ENCODE peak calls at places on chromosomes 5 and 9, in four cellular contexts. One of them, this sample, is unnamed.

GRCh38 chr5:96896285-96896711 is 20.0 kb downstream of the ERAP2 start:
- DNase-seq in HepG2: no peak
- DNase-seq in GM23248: no peak
- DNase-seq in GM12878: no peak
- DNase-seq in this sample: peak; percentile 51

GRCh38 chr5:17218353-17219005 is 1.0 kb downstream of the BASP1 start:
- DNase-seq in GM23248: peak; percentile 93
- DNase-seq in GM12878: no peak
- DNase-seq in HepG2: no peak
- DNase-seq in this sample: peak; percentile 61

GRCh38 chr5:143014017-143014651 is 244.0 kb downstream of the ARHGAP26 start:
- DNase-seq in GM12878: no peak
- DNase-seq in HepG2: no peak
- DNase-seq in GM23248: peak; percentile 38
- DNase-seq in this sample: peak; percentile 87

GRCh38 chr5:134463991-134464760 is 52.5 kb upstream of the CDKN2AIPNL start:
- DNase-seq in GM12878: no peak
- DNase-seq in GM23248: peak; percentile 49
- DNase-seq in HepG2: no peak
- DNase-seq in this sample: peak; percentile 61

GRCh38 chr9:18473551-18474279 is at the start of gene ADAMTSL1:
- DNase-seq in GM23248: peak; percentile 79
- DNase-seq in GM12878: no peak
- DNase-seq in HepG2: no peak
- DNase-seq in this sample: peak; percentile 77

GRCh38 chr5:151675956-151676712 is 10.6 kb downstream of the SPARC start:
- DNase-seq in HepG2: no peak
- DNase-seq in GM23248: peak; percentile 40
- DNase-seq in GM12878: no peak
- DNase-seq in this sample: no peak

GRCh38 chr5:172541119-172541763 is 86.9 kb upstream of the SH3PXD2B start:
- DNase-seq in GM12878: no peak
- DNase-seq in GM23248: no peak
- DNase-seq in HepG2: no peak
- DNase-seq in this sample: no peak

GRCh38 chr5:31443572-31443971 is 88.3 kb downstream of the DROSHA start:
- DNase-seq in GM12878: no peak
- DNase-seq in GM23248: no peak
- DNase-seq in HepG2: no peak
- DNase-seq in this sample: no peak

GRCh38 chr5:168177831-168178450 is 113.5 kb upstream of the WWC1 start:
- DNase-seq in GM23248: no peak
- DNase-seq in GM12878: no peak
- DNase-seq in HepG2: no peak
- DNase-seq in this sample: no peak

DNA sequence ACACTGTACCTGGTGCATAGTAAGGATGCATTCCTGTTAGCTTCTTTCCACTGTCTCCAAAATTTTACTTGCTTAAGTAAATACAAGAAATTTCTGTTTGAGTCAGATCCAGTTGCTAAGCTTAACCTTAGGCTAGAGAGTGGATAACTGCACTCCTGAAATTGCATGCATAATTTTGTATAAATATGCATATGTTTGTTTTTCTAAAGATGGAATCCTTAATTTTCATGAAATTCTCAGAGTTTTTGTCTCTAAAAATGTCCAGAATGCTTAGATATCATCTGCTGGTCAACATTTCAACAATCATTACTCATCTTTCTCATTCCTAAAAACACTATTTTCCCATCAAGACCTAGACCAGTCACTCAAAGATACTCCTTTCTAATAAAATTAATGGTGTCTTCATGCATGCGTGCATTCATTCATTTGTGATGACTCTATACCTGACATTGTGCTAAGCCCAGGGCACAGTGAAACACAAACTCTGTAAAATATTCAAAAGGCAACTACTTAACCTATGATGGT is 284.8 kb downstream of the SEC61B start:
- DNase-seq in GM12878: no peak
- DNase-seq in GM23248: no peak
- DNase-seq in HepG2: no peak
- DNase-seq in this sample: no peak
- H3K9ac ChIP-seq in GM12878: no peak overlapping the region
- H3K9ac ChIP-seq in GM23248: no peak overlapping the region
- H3K9ac ChIP-seq in HepG2: no peak overlapping the region
- H3K9ac ChIP-seq in this sample: no peak overlapping the region

GRCh38 chr5:158832096-158832495 is 267.6 kb downstream of the EBF1 start:
- DNase-seq in HepG2: no peak
- DNase-seq in GM23248: peak; percentile 80
- DNase-seq in GM12878: no peak
- DNase-seq in this sample: no peak
- H3K79me2 ChIP-seq in HepG2: no peaks in the 10 kb centered on the region
- H3K79me2 ChIP-seq in GM23248: no peaks in the 10 kb centered on the region
- H3K79me2 ChIP-seq in GM12878: no peaks in the 10 kb centered on the region
- H3K79me2 ChIP-seq in this sample: peaks cover 84% of the 10 kb centered on the region

GRCh38 chr9:99362317-99362716 is 140.2 kb downstream of the SEC61B start:
- DNase-seq in HepG2: no peak
- DNase-seq in GM12878: no peak
- DNase-seq in GM23248: no peak
- DNase-seq in this sample: no peak
- H3K4me1 ChIP-seq in HepG2: peaks cover 4% of the 10 kb centered on the region
- H3K4me1 ChIP-seq in GM12878: peaks cover 5% of the 10 kb centered on the region
- H3K4me1 ChIP-seq in GM23248: peaks cover 9% of the 10 kb centered on the region
- H3K4me1 ChIP-seq in this sample: no peaks in the 10 kb centered on the region

DNA sequence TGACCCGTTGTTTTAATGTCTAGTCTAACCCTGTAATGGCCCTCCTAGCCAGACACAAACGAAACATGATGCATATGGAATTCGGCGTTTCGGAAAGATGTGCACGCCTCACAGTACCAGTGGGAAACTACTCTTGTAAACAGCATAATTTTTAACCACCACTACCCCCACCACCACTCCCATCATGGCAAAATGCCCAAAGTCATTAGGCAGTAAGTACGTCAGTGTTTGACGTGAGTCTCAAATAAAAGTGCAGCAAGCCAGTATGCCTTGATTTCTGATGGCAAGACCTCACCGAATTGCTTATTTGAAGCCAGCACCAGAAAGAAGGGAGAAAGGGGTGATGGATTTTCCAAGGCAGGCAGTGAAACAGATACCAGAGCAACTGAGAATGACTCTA is 71.4 kb downstream of the ADRB2 start:
- DNase-seq in GM23248: no peak
- DNase-seq in HepG2: no peak
- DNase-seq in GM12878: no peak
- DNase-seq in this sample: no peak
- H3K9ac ChIP-seq in GM23248: no peak overlapping the region
- H3K9ac ChIP-seq in HepG2: no peak overlapping the region
- H3K9ac ChIP-seq in GM12878: no peak overlapping the region
- H3K9ac ChIP-seq in this sample: no peak overlapping the region

GRCh38 chr9:127550751-127551150 is 61.3 kb upstream of the STXBP1 start:
- DNase-seq in GM23248: no peak
- DNase-seq in HepG2: no peak
- DNase-seq in GM12878: no peak
- DNase-seq in this sample: no peak
- H3K79me2 ChIP-seq in GM23248: peaks cover 100% of the 10 kb centered on the region
- H3K79me2 ChIP-seq in HepG2: peaks cover 23% of the 10 kb centered on the region
- H3K79me2 ChIP-seq in GM12878: no peaks in the 10 kb centered on the region
- H3K79me2 ChIP-seq in this sample: no peaks in the 10 kb centered on the region

GRCh38 chr5:158819840-158820620 is 279.7 kb downstream of the EBF1 start:
- DNase-seq in HepG2: no peak
- DNase-seq in GM23248: peak; percentile 95
- DNase-seq in GM12878: peak; percentile 77
- DNase-seq in this sample: peak; percentile 70

GRCh38 chr5:158819095-158819494 is 280.6 kb downstream of the EBF1 start:
- DNase-seq in GM12878: no peak
- DNase-seq in GM23248: no peak
- DNase-seq in HepG2: no peak
- DNase-seq in this sample: peak; percentile 79

GRCh38 chr5:158814521-158814920 is 285.2 kb downstream of the EBF1 start:
- DNase-seq in GM23248: peak; percentile 72
- DNase-seq in HepG2: no peak
- DNase-seq in GM12878: no peak
- DNase-seq in this sample: no peak

GRCh38 chr5:158813275-158813674 is 286.4 kb downstream of the EBF1 start:
- DNase-seq in HepG2: no peak
- DNase-seq in GM12878: no peak
- DNase-seq in GM23248: no peak
- DNase-seq in this sample: no peak

GRCh38 chr5:158816306-158816705 is 283.4 kb downstream of the EBF1 start:
- DNase-seq in GM12878: no peak
- DNase-seq in GM23248: no peak
- DNase-seq in HepG2: no peak
- DNase-seq in this sample: no peak
- H3K4me1 ChIP-seq in GM12878: peaks cover 42% of the 10 kb centered on the region
- H3K4me1 ChIP-seq in GM23248: peaks cover 35% of the 10 kb centered on the region
- H3K4me1 ChIP-seq in HepG2: no peaks in the 10 kb centered on the region
- H3K4me1 ChIP-seq in this sample: peaks cover 100% of the 10 kb centered on the region

GRCh38 chr9:129813661-129814060 is 10.3 kb downstream of the TOR1A start:
- DNase-seq in HepG2: no peak
- DNase-seq in GM12878: no peak
- DNase-seq in GM23248: no peak
- DNase-seq in this sample: no peak
- H3K9ac ChIP-seq in HepG2: no peak overlapping the region
- H3K9ac ChIP-seq in GM12878: no peak overlapping the region
- H3K9ac ChIP-seq in GM23248: no peak overlapping the region
- H3K9ac ChIP-seq in this sample: no peak overlapping the region

GRCh38 chr9:16729656-16730055 is 140.8 kb downstream of the BNC2 start:
- DNase-seq in GM12878: no peak
- DNase-seq in GM23248: no peak
- DNase-seq in HepG2: no peak
- DNase-seq in this sample: no peak

GRCh38 chr9:16730162-16730561 is 140.3 kb downstream of the BNC2 start:
- DNase-seq in GM12878: no peak
- DNase-seq in HepG2: no peak
- DNase-seq in GM23248: no peak
- DNase-seq in this sample: no peak

GRCh38 chr9:16726718-16727451 is 143.6 kb downstream of the BNC2 start:
- DNase-seq in GM23248: peak; percentile 93
- DNase-seq in HepG2: no peak
- DNase-seq in GM12878: no peak
- DNase-seq in this sample: no peak

GRCh38 chr9:16727452-16728127 is 142.9 kb downstream of the BNC2 start:
- DNase-seq in HepG2: no peak
- DNase-seq in GM12878: no peak
- DNase-seq in GM23248: peak; percentile 39
- DNase-seq in this sample: no peak

GRCh38 chr9:16728128-16728505 is 142.4 kb downstream of the BNC2 start:
- DNase-seq in HepG2: no peak
- DNase-seq in GM23248: peak; percentile 19
- DNase-seq in GM12878: no peak
- DNase-seq in this sample: no peak
- H3K79me2 ChIP-seq in HepG2: no peaks in the 10 kb centered on the region
- H3K79me2 ChIP-seq in GM23248: peaks cover 85% of the 10 kb centered on the region
- H3K79me2 ChIP-seq in GM12878: no peaks in the 10 kb centered on the region
- H3K79me2 ChIP-seq in this sample: no peaks in the 10 kb centered on the region